ENCODE peak calls at places on chromosomes 6 and 20, in four cellular contexts. Q is activated naive CD4-positive, alpha-beta T cell; X is nucleus accumbens; K is HT1080. C is an unnamed sample.

GRCh38 chr20:49323622-49324238 is 45.9 kb upstream of the ZNFX1 start:
- DNase-seq in Q (no peak), X (no peak), K (peak), C (no peak)

GRCh38 chr20:23205656-23206055 is 119.5 kb upstream of the CD93 start:
- DNase-seq in Q (no peak), X (peak), K (no peak), C (peak)

GRCh38 chr6:90219168-90219985 is 77.3 kb downstream of the BACH2 start:
- DNase-seq in Q (no peak), X (no peak), K (peak), C (no peak)

GRCh38 chr6:26388014-26388413 is 5.1 kb downstream of the BTN2A2 start:
- DNase-seq in Q (no peak), X (no peak), K (no peak), C (no peak)

GRCh38 chr6:3350252-3350826 is 91.6 kb downstream of the PSMG4 start:
- DNase-seq in Q (no peak), X (no peak), K (no peak), C (no peak)

GRCh38 chr6:169215201-169215661 is 38.4 kb downstream of the THBS2 start:
- DNase-seq in Q (no peak), X (no peak), K (no peak), C (peak)

GRCh38 chr6:170554888-170555137 is 644 bp downstream of the TBP start:
- DNase-seq in Q (no peak), X (no peak), K (no peak), C (no peak)

GRCh38 chr6:121297699-121298098 is 36.6 kb downstream of the TBC1D32 start:
- DNase-seq in Q (no peak), X (no peak), K (no peak), C (no peak)